ENCODE peak calls at places on chromosomes 3 and 15, in eight cellular contexts. One of them, this sample, is unnamed.

GRCh38 chr3:60986552-60986951 is 264.7 kb downstream of the FHIT start:
- DNase-seq in AG09309: no peak
- DNase-seq in CD4-positive, alpha-beta T cell: no peak
- DNase-seq in PC-3: no peak
- DNase-seq in H1: no peak
- DNase-seq in progenitor cell of endocrine pancreas: no peak
- DNase-seq in foreskin fibroblast: no peak
- DNase-seq in B cell: no peak
- DNase-seq in this sample: no peak

GRCh38 chr3:101423984-101424888 is 88.8 kb downstream of the SENP7 start:
- DNase-seq in AG09309: no peak
- DNase-seq in CD4-positive, alpha-beta T cell: no peak
- DNase-seq in PC-3: no peak
- DNase-seq in H1: no peak
- DNase-seq in progenitor cell of endocrine pancreas: no peak
- DNase-seq in foreskin fibroblast: no peak
- DNase-seq in B cell: no peak
- DNase-seq in this sample: no peak

GRCh38 chr3:12947504-12948369 is 106.4 kb upstream of the RPL32 start:
- DNase-seq in AG09309: no peak
- DNase-seq in CD4-positive, alpha-beta T cell: no peak
- DNase-seq in PC-3: peak; percentile 70
- DNase-seq in H1: no peak
- DNase-seq in progenitor cell of endocrine pancreas: no peak
- DNase-seq in foreskin fibroblast: peak; percentile 88
- DNase-seq in B cell: no peak
- DNase-seq in this sample: no peak

GRCh38 chr15:101190196-101190595 is 61.7 kb downstream of the CHSY1 start:
- DNase-seq in AG09309: no peak
- DNase-seq in CD4-positive, alpha-beta T cell: no peak
- DNase-seq in PC-3: no peak
- DNase-seq in H1: no peak
- DNase-seq in progenitor cell of endocrine pancreas: no peak
- DNase-seq in foreskin fibroblast: no peak
- DNase-seq in B cell: no peak
- DNase-seq in this sample: no peak

GRCh38 chr3:180275176-180275575 is 238.4 kb upstream of the PEX5L start:
- DNase-seq in AG09309: no peak
- DNase-seq in CD4-positive, alpha-beta T cell: no peak
- DNase-seq in PC-3: peak; percentile 58
- DNase-seq in H1: no peak
- DNase-seq in progenitor cell of endocrine pancreas: no peak
- DNase-seq in foreskin fibroblast: no peak
- DNase-seq in B cell: no peak
- DNase-seq in this sample: no peak

GRCh38 chr15:74776851-74777768 is 4.8 kb upstream of the CSK start:
- DNase-seq in AG09309: no peak
- DNase-seq in CD4-positive, alpha-beta T cell: no peak
- DNase-seq in PC-3: no peak
- DNase-seq in H1: no peak
- DNase-seq in progenitor cell of endocrine pancreas: no peak
- DNase-seq in foreskin fibroblast: peak; percentile 41
- DNase-seq in B cell: peak; percentile 86
- DNase-seq in this sample: no peak

GRCh38 chr3:177538064-177538742 is 340.9 kb upstream of the TBL1XR1 start:
- DNase-seq in AG09309: no peak
- DNase-seq in CD4-positive, alpha-beta T cell: no peak
- DNase-seq in PC-3: no peak
- DNase-seq in H1: no peak
- DNase-seq in progenitor cell of endocrine pancreas: no peak
- DNase-seq in foreskin fibroblast: peak; percentile 94
- DNase-seq in B cell: no peak
- DNase-seq in this sample: no peak

GRCh38 chr3:190077646-190078045 is 43.1 kb downstream of the P3H2 start:
- DNase-seq in AG09309: no peak
- DNase-seq in CD4-positive, alpha-beta T cell: no peak
- DNase-seq in PC-3: no peak
- DNase-seq in H1: no peak
- DNase-seq in progenitor cell of endocrine pancreas: no peak
- DNase-seq in foreskin fibroblast: no peak
- DNase-seq in B cell: no peak
- DNase-seq in this sample: no peak

GRCh38 chr3:123476967-123477750 is 28.3 kb upstream of the ADCY5 start:
- DNase-seq in AG09309: no peak
- DNase-seq in CD4-positive, alpha-beta T cell: no peak
- DNase-seq in PC-3: no peak
- DNase-seq in H1: no peak
- DNase-seq in progenitor cell of endocrine pancreas: no peak
- DNase-seq in foreskin fibroblast: no peak
- DNase-seq in B cell: no peak
- DNase-seq in this sample: no peak

GRCh38 chr3:65138531-65138930 is 450.7 kb upstream of the ADAMTS9 start:
- DNase-seq in AG09309: no peak
- DNase-seq in CD4-positive, alpha-beta T cell: no peak
- DNase-seq in PC-3: no peak
- DNase-seq in H1: no peak
- DNase-seq in progenitor cell of endocrine pancreas: no peak
- DNase-seq in foreskin fibroblast: no peak
- DNase-seq in B cell: no peak
- DNase-seq in this sample: no peak

GRCh38 chr3:194351080-194351672 is at the start of gene CPN2:
- DNase-seq in AG09309: no peak
- DNase-seq in CD4-positive, alpha-beta T cell: no peak
- DNase-seq in PC-3: no peak
- DNase-seq in H1: no peak
- DNase-seq in progenitor cell of endocrine pancreas: no peak
- DNase-seq in foreskin fibroblast: no peak
- DNase-seq in B cell: no peak
- DNase-seq in this sample: no peak

GRCh38 chr3:149160754-149161289 is 31.4 kb downstream of the HPS3 start:
- DNase-seq in AG09309: no peak
- DNase-seq in CD4-positive, alpha-beta T cell: no peak
- DNase-seq in PC-3: no peak
- DNase-seq in H1: no peak
- DNase-seq in progenitor cell of endocrine pancreas: no peak
- DNase-seq in foreskin fibroblast: no peak
- DNase-seq in B cell: no peak
- DNase-seq in this sample: no peak

GRCh38 chr3:184523825-184524615 is 37.6 kb upstream of the EPHB3 start:
- DNase-seq in AG09309: no peak
- DNase-seq in CD4-positive, alpha-beta T cell: no peak
- DNase-seq in PC-3: peak; percentile 51
- DNase-seq in H1: no peak
- DNase-seq in progenitor cell of endocrine pancreas: no peak
- DNase-seq in foreskin fibroblast: peak; percentile 82
- DNase-seq in B cell: no peak
- DNase-seq in this sample: no peak

GRCh38 chr3:20668411-20668810 is 482.4 kb upstream of the SGO1 start:
- DNase-seq in AG09309: no peak
- DNase-seq in CD4-positive, alpha-beta T cell: no peak
- DNase-seq in PC-3: peak; percentile 19
- DNase-seq in H1: peak; percentile 19
- DNase-seq in progenitor cell of endocrine pancreas: no peak
- DNase-seq in foreskin fibroblast: peak; percentile 18
- DNase-seq in B cell: no peak
- DNase-seq in this sample: no peak
- TF ChIP-seq CTCF in AG09309: no peak
- TF ChIP-seq CTCF in CD4-positive, alpha-beta T cell: no peak
- TF ChIP-seq CTCF in PC-3: peak; percentile 9
- TF ChIP-seq CTCF in H1: peak; percentile 70
- TF ChIP-seq CTCF in progenitor cell of endocrine pancreas: no peak
- TF ChIP-seq CTCF in foreskin fibroblast: no peak
- TF ChIP-seq CTCF in B cell: no peak
- TF ChIP-seq CTCF in this sample: no peak

DNA sequence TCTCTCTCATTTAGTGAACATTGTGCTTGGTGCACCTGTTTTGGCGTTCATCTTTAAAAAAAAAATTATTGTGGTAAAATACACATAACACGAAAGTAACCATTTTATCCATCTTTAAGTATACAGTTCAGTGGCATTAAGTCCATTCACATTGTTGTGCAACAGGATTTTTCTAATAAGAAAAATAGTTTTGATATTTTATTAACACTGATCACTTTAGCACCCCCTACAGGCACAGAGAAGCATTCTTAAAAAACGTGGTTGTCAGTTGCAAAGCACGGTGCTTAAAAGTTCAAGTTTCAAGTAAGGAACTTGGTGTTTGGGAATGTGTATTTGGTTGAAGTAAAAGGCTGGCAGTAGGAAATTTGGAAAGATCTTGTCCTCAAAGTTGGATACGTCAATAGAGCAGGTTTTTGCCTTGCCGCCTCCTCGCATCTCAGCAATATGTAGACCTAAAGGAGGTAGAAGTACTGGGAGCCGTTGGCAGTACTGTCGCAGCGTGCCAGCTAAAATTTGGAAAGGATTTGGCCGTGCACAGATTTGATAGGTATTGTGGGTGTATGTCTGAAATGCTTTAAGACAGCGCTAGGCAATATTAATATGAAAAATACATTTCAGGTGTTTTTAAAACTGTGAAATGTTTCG is 110.4 kb downstream of the LRRC28 start:
- DNase-seq in AG09309: no peak
- DNase-seq in CD4-positive, alpha-beta T cell: no peak
- DNase-seq in PC-3: peak; percentile 51
- DNase-seq in H1: no peak
- DNase-seq in progenitor cell of endocrine pancreas: no peak
- DNase-seq in foreskin fibroblast: peak; percentile 52
- DNase-seq in B cell: no peak
- DNase-seq in this sample: no peak
- TF ChIP-seq CTCF in AG09309: peak; percentile 54
- TF ChIP-seq CTCF in CD4-positive, alpha-beta T cell: peak; percentile 32
- TF ChIP-seq CTCF in PC-3: peak; percentile 74
- TF ChIP-seq CTCF in H1: peak; percentile 26
- TF ChIP-seq CTCF in progenitor cell of endocrine pancreas: peak; percentile 55
- TF ChIP-seq CTCF in foreskin fibroblast: peak; percentile 26
- TF ChIP-seq CTCF in B cell: peak; percentile 47
- TF ChIP-seq CTCF in this sample: peak; percentile 66

DNA sequence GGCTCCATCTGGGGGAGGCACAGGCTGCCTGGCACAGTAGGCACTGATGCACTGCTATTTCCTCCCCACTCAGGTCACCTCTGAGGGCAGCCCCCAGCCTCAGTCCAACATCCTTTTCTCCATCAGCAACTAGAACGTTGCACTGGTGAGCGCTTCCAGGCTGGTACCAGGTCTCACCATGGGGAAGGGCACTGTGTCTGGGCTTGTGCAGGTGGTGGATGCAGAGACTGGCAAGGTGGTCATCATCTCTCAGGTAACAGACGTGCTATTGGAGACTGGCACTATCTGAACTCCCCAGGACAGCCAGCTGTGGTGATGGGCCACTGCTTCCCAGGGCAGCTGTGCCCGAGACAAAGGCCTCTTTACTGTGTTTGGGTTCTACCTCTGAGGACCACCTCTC is 8.3 kb upstream of the TXNRD3 start:
- DNase-seq in AG09309: no peak
- DNase-seq in CD4-positive, alpha-beta T cell: no peak
- DNase-seq in PC-3: no peak
- DNase-seq in H1: no peak
- DNase-seq in progenitor cell of endocrine pancreas: no peak
- DNase-seq in foreskin fibroblast: no peak
- DNase-seq in B cell: no peak
- DNase-seq in this sample: no peak
- TF ChIP-seq CTCF in AG09309: no peak
- TF ChIP-seq CTCF in CD4-positive, alpha-beta T cell: no peak
- TF ChIP-seq CTCF in PC-3: no peak
- TF ChIP-seq CTCF in H1: no peak
- TF ChIP-seq CTCF in progenitor cell of endocrine pancreas: no peak
- TF ChIP-seq CTCF in foreskin fibroblast: no peak
- TF ChIP-seq CTCF in B cell: no peak
- TF ChIP-seq CTCF in this sample: no peak

GRCh38 chr3:50319872-50320625 is 2.5 kb downstream of the HYAL2 start:
- DNase-seq in AG09309: no peak
- DNase-seq in CD4-positive, alpha-beta T cell: no peak
- DNase-seq in PC-3: no peak
- DNase-seq in H1: no peak
- DNase-seq in progenitor cell of endocrine pancreas: no peak
- DNase-seq in foreskin fibroblast: no peak
- DNase-seq in B cell: no peak
- DNase-seq in this sample: no peak
- TF ChIP-seq CTCF in AG09309: no peak
- TF ChIP-seq CTCF in CD4-positive, alpha-beta T cell: no peak
- TF ChIP-seq CTCF in PC-3: no peak
- TF ChIP-seq CTCF in H1: no peak
- TF ChIP-seq CTCF in progenitor cell of endocrine pancreas: no peak
- TF ChIP-seq CTCF in foreskin fibroblast: no peak
- TF ChIP-seq CTCF in B cell: no peak
- TF ChIP-seq CTCF in this sample: no peak

GRCh38 chr15:88490036-88490435 is 22.5 kb downstream of the MRPS11 start:
- DNase-seq in AG09309: no peak
- DNase-seq in CD4-positive, alpha-beta T cell: no peak
- DNase-seq in PC-3: no peak
- DNase-seq in H1: no peak
- DNase-seq in progenitor cell of endocrine pancreas: no peak
- DNase-seq in foreskin fibroblast: no peak
- DNase-seq in B cell: no peak
- DNase-seq in this sample: no peak

GRCh38 chr15:88484781-88485246 is 17.3 kb downstream of the MRPS11 start:
- DNase-seq in AG09309: peak; percentile 47
- DNase-seq in CD4-positive, alpha-beta T cell: no peak
- DNase-seq in PC-3: no peak
- DNase-seq in H1: no peak
- DNase-seq in progenitor cell of endocrine pancreas: no peak
- DNase-seq in foreskin fibroblast: peak; percentile 78
- DNase-seq in B cell: no peak
- DNase-seq in this sample: no peak

GRCh38 chr15:88487796-88488523 is 20.5 kb downstream of the MRPS11 start:
- DNase-seq in AG09309: no peak
- DNase-seq in CD4-positive, alpha-beta T cell: no peak
- DNase-seq in PC-3: no peak
- DNase-seq in H1: no peak
- DNase-seq in progenitor cell of endocrine pancreas: no peak
- DNase-seq in foreskin fibroblast: no peak
- DNase-seq in B cell: no peak
- DNase-seq in this sample: no peak

GRCh38 chr15:88489321-88489720 is 21.8 kb downstream of the MRPS11 start:
- DNase-seq in AG09309: no peak
- DNase-seq in CD4-positive, alpha-beta T cell: no peak
- DNase-seq in PC-3: no peak
- DNase-seq in H1: no peak
- DNase-seq in progenitor cell of endocrine pancreas: no peak
- DNase-seq in foreskin fibroblast: no peak
- DNase-seq in B cell: no peak
- DNase-seq in this sample: no peak

DNA sequence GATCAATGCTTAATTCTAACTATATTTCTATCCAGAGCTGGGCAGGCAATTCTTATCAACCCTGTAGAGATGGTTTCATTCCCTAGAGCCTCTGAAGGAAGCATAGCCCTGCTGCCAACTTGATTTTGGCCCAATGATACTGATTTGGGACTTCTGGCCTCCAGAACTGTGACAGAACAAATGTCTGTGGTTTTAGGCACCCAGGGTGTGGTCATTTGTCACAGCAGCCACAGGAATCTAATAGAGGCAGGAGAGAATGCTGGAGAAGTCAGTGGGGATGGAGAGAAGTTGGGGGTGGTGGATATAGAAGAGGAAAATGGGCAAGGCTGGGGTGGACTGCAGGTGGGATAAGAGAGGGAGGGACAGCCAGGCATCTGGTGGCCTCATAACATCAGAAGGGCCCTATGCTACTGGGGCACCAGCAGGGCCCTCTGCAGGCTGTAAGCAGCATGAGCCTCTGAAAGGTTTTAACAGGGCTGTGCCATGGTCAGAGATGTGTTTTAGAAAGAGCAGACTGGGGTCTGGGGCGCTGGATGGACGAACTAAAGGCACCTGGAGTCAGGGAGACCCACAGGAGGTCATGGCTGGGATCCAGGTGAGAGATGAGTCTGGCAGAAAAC is 19.8 kb downstream of the MRPS11 start:
- DNase-seq in AG09309: no peak
- DNase-seq in CD4-positive, alpha-beta T cell: no peak
- DNase-seq in PC-3: peak; percentile 34
- DNase-seq in H1: no peak
- DNase-seq in progenitor cell of endocrine pancreas: no peak
- DNase-seq in foreskin fibroblast: peak; percentile 14
- DNase-seq in B cell: no peak
- DNase-seq in this sample: no peak
- TF ChIP-seq CTCF in AG09309: no peak
- TF ChIP-seq CTCF in CD4-positive, alpha-beta T cell: no peak
- TF ChIP-seq CTCF in PC-3: peak; percentile 11
- TF ChIP-seq CTCF in H1: peak; percentile 29
- TF ChIP-seq CTCF in progenitor cell of endocrine pancreas: no peak
- TF ChIP-seq CTCF in foreskin fibroblast: no peak
- TF ChIP-seq CTCF in B cell: no peak
- TF ChIP-seq CTCF in this sample: no peak

This sample was measured in neural crest cell.